ENCODE peak calls at places on chromosomes 4 and X, in four cellular contexts. L, I, H and S are unnamed samples.

GRCh38 chr4:38861791-38862190 is 5.2 kb upstream of the TLR6 start:
- DNase-seq in L (no peak), H (no peak), I (no peak), S (no peak)

GRCh38 chrX:154526901-154527675 is 11.1 kb upstream of the FAM3A start:
- DNase-seq in I (no peak), H (peak), L (peak), S (peak)

GRCh38 chr4:26257850-26258249 is 63.0 kb upstream of the RBPJ start:
- DNase-seq in H (no peak), I (no peak), L (no peak), S (no peak)

GRCh38 chrX:152020895-152021294 is 46.4 kb upstream of the GABRE start:
- DNase-seq in I (no peak), H (no peak), L (no peak), S (no peak)

GRCh38 chrX:71525316-71525715 is 7.6 kb upstream of the OGT start:
- DNase-seq in L (no peak), I (no peak), H (no peak), S (no peak)

GRCh38 chr4:112664611-112665010 is 27.7 kb downstream of the LARP7 start:
- DNase-seq in L (no peak), I (no peak), H (no peak), S (no peak)

GRCh38 chrX:148382983-148383382 is 117.4 kb upstream of the AFF2 start:
- DNase-seq in H (no peak), L (no peak), I (no peak), S (no peak)

GRCh38 chrX:38505583-38505982 is 55.8 kb upstream of the TSPAN7 start:
- DNase-seq in H (no peak), L (no peak), I (no peak), S (no peak)

GRCh38 chr4:138835833-138836521 is 179.6 kb upstream of the NOCT start:
- DNase-seq in L (no peak), H (no peak), I (peak), S (no peak)

GRCh38 chrX:68917799-68918198 is 89.0 kb downstream of the EFNB1 start:
- DNase-seq in H (no peak), L (no peak), I (no peak), S (no peak)

GRCh38 chr4:15691346-15692140 is 9.9 kb downstream of the FAM200B start:
- DNase-seq in L (no peak), I (no peak), H (no peak), S (no peak)

GRCh38 chrX:72100824-72101351 is 30.8 kb downstream of the RTL5 start:
- DNase-seq in I (no peak), H (no peak), L (peak), S (no peak)

GRCh38 chr4:10001757-10002156 is 19.5 kb downstream of the SLC2A9 start:
- DNase-seq in I (no peak), L (no peak), H (no peak), S (no peak)

GRCh38 chr4:17785858-17786257 is 4.4 kb upstream of the FAM184B start:
- DNase-seq in I (no peak), L (no peak), H (no peak), S (no peak)

GRCh38 chr4:47122592-47123291 is 91.4 kb downstream of the GABRB1 start:
- DNase-seq in I (peak), H (peak), L (peak), S (peak)

GRCh38 chrX:150489359-150490015 is 78.9 kb upstream of the MTM1 start:
- DNase-seq in L (no peak), H (no peak), I (no peak), S (no peak)

GRCh38 chr4:137656661-137657060 is 124.4 kb upstream of the PCDH18 start:
- DNase-seq in H (no peak), L (no peak), I (no peak), S (no peak)

GRCh38 chrX:13377537-13377936 is 57.7 kb upstream of the ATXN3L start:
- DNase-seq in I (peak), L (no peak), H (no peak), S (peak)

GRCh38 chr4:109735566-109736454 is 5.9 kb upstream of the PLA2G12A start:
- DNase-seq in L (no peak), I (no peak), H (no peak), S (no peak)

GRCh38 chr4:121156822-121157769 is 7.0 kb downstream of the TNIP3 start:
- DNase-seq in H (peak), I (no peak), L (peak), S (no peak)

GRCh38 chr4:185754961-185755360 is 57.0 kb downstream of the SORBS2 start:
- DNase-seq in L (no peak), I (no peak), H (no peak), S (no peak)

GRCh38 chrX:41779058-41779564 is 55.1 kb downstream of the GPR82 start:
- DNase-seq in H (no peak), I (no peak), L (no peak), S (no peak)

GRCh38 chr4:143294710-143295109 is 42.0 kb upstream of the GAB1 start:
- DNase-seq in I (no peak), H (no peak), L (no peak), S (no peak)

GRCh38 chrX:16212436-16212835 is 45.2 kb downstream of the MAGEB17 start:
- DNase-seq in H (no peak), I (no peak), L (no peak), S (no peak)

GRCh38 chrX:100098660-100099375 is 311.3 kb downstream of the PCDH19 start:
- DNase-seq in I (no peak), H (no peak), L (no peak), S (no peak)

GRCh38 chr4:179110816-179111215 is 1668.6 kb upstream of the AGA start:
- DNase-seq in I (no peak), H (no peak), L (no peak), S (no peak)

GRCh38 chr4:186669159-186669720 is 54.4 kb downstream of the FAT1 start:
- DNase-seq in L (no peak), H (no peak), I (peak), S (peak)

GRCh38 chr4:4855293-4856070 is 4.0 kb upstream of the MSX1 start:
- DNase-seq in L (no peak), H (no peak), I (no peak), S (no peak)

GRCh38 chr4:100098681-100099080 is 91.6 kb downstream of the DDIT4L start:
- DNase-seq in H (no peak), I (no peak), L (no peak), S (no peak)

GRCh38 chr4:7460591-7460990 is 25.9 kb upstream of the PSAPL1 start:
- DNase-seq in L (no peak), I (no peak), H (no peak), S (no peak)

GRCh38 chr4:3468154-3468553 is 5.0 kb downstream of the DOK7 start:
- DNase-seq in H (no peak), I (no peak), L (no peak), S (no peak)

GRCh38 chr4:156237192-156237591 is 283.5 kb upstream of the CTSO start:
- DNase-seq in L (no peak), H (no peak), I (no peak), S (no peak)

GRCh38 chr4:8305851-8306361 is 36.4 kb downstream of the HTRA3 start:
- DNase-seq in L (peak), I (no peak), H (peak), S (no peak)

GRCh38 chr4:81335221-81335912 is 120.3 kb upstream of the PRKG2 start:
- DNase-seq in H (no peak), L (no peak), I (no peak), S (no peak)

GRCh38 chr4:7041851-7042696 is 1.1 kb upstream of the TADA2B start:
- DNase-seq in I (no peak), H (peak), L (peak), S (no peak)